ENCODE peak calls at places on chromosomes 1 and 21, in ten cellular contexts. T is frontal cortex; R is NCI-H2081; V is HCEC 1CT; B is stimulated activated CD4-positive, alpha-beta T cell treated with anti-CD3 and anti-CD28 coated beads, Interleukin-4, amount 100 ng/mL, for 24 hours; W is HEK293T; A is stimulated activated CD8-positive, alpha-beta memory T cell treated with anti-CD3 and anti-CD28 coated beads, Interleukin-12 subunit alpha, Interleukin-12 subunit beta, amount 100 ng/mL, for 4 hours; D is activated CD4-positive, alpha-beta memory T cell treated with anti-CD3 and anti-CD28 coated beads, Interleukin-2, amount 10 ng/mL, durations not matched to agents 7 days and 5 days; I is H9; J is aorta. F is an unnamed sample.

GRCh38 chr21:45724994-45725843 is 81.7 kb downstream of the PCBP3 start:
- DNase-seq in T (no peak), R (no peak), V (no peak), B (no peak), W (no peak), A (no peak), D (no peak), I (no peak), J (no peak), F (no peak)

GRCh38 chr1:10717296-10718082 is 79.0 kb downstream of the CASZ1 start:
- DNase-seq in T (no peak), R (no peak), V (no peak), B (no peak), W (no peak), A (no peak), D (no peak), I (no peak), J (no peak), F (no peak)

GRCh38 chr1:211577826-211578639 is 928 bp downstream of the SLC30A1 start:
- DNase-seq in T (peak), R (peak), V (peak), B (peak), W (peak), A (peak), D (peak), I (peak), J (peak), F (peak)

GRCh38 chr1:9038338-9038650 is 12.1 kb upstream of the SLC2A7 start:
- DNase-seq in T (no peak), R (no peak), V (no peak), B (no peak), W (no peak), A (no peak), D (no peak), I (no peak), J (no peak), F (no peak)

GRCh38 chr1:113978863-113979702 is at the start of gene OLFML3:
- DNase-seq in T (peak), R (peak), V (peak), B (peak), W (peak), A (no peak), D (peak), I (peak), J (peak), F (no peak)

GRCh38 chr1:193486671-193487229 is 300.3 kb upstream of the B3GALT2 start:
- DNase-seq in T (no peak), R (no peak), V (no peak), B (no peak), W (no peak), A (no peak), D (no peak), I (no peak), J (no peak), F (no peak)

GRCh38 chr1:183303901-183304300 is 114.3 kb downstream of the NMNAT2 start:
- DNase-seq in T (no peak), R (no peak), V (peak), B (no peak), W (no peak), A (no peak), D (no peak), I (no peak), J (no peak), F (no peak)

GRCh38 chr1:171655215-171656116 is 3.0 kb upstream of the MYOC start:
- DNase-seq in T (no peak), R (no peak), V (peak), B (peak), W (peak), A (peak), D (peak), I (peak), J (peak), F (peak)

GRCh38 chr1:20290624-20291597 is at the start of gene VWA5B1:
- DNase-seq in T (no peak), R (peak), V (peak), B (no peak), W (peak), A (no peak), D (no peak), I (peak), J (no peak), F (no peak)

GRCh38 chr1:23242414-23242813 is 25.1 kb upstream of the HTR1D start:
- DNase-seq in T (no peak), R (no peak), V (peak), B (no peak), W (no peak), A (no peak), D (no peak), I (no peak), J (no peak), F (no peak)

GRCh38 chr1:45543599-45544417 is 6.8 kb upstream of the AKR1A1 start:
- DNase-seq in T (no peak), R (no peak), V (no peak), B (peak), W (no peak), A (peak), D (peak), I (no peak), J (no peak), F (peak)

GRCh38 chr1:228923973-228924766 is 188.9 kb downstream of the RHOU start:
- DNase-seq in T (no peak), R (no peak), V (no peak), B (no peak), W (no peak), A (no peak), D (no peak), I (no peak), J (no peak), F (no peak)

GRCh38 chr1:109636201-109636952 is 16.7 kb downstream of the AMPD2 start:
- DNase-seq in T (no peak), R (no peak), V (peak), B (no peak), W (no peak), A (no peak), D (no peak), I (peak), J (no peak), F (no peak)

F was measured in activated B cell treated with CpG ODN at 0.5 μM for 24 hours.